ENCODE peak calls at places on chromosome 15, in nine cellular contexts. U is tibial nerve; W is cardiac muscle cell; P is spleen; C is heart right ventricle; S is breast epithelium; X is fibroblast of lung; Z is left ventricle myocardium inferior; Y is CD8-positive, alpha-beta T cell. D is an unnamed sample. For H3K27me3 and H3K9me3, the result is how much of the 10 kb centered on the place peaks cover.

GRCh38 chr15:92097473-92098178 is 244.1 kb downstream of the SLCO3A1 start:
- DNase-seq in U (no peak), W (peak), P (no peak), C (no peak), S (no peak), X (peak), Z (no peak), Y (no peak), D (peak)

GRCh38 chr15:78749831-78750230 is 61.4 kb downstream of the ADAMTS7 start:
- DNase-seq in U (no peak), W (no peak), P (peak), C (no peak), S (no peak), X (no peak), Z (no peak), Y (no peak), D (no peak)

GRCh38 chr15:37095197-37095992 is 5.0 kb downstream of the MEIS2 start:
- DNase-seq in U (no peak), W (no peak), P (peak), C (peak), S (no peak), X (no peak), Z (peak), Y (no peak), D (no peak)

GRCh38 chr15:81061490-81062235 is 60.9 kb downstream of the TLNRD1 start:
- DNase-seq in U (no peak), W (no peak), P (no peak), C (no peak), S (no peak), X (peak), Z (no peak), Y (no peak), D (no peak)

GRCh38 chr15:63969652-63970421 is 76.4 kb downstream of the DAPK2 start:
- DNase-seq in U (no peak), W (no peak), P (peak), C (no peak), S (no peak), X (no peak), Z (no peak), Y (no peak), D (no peak)

GRCh38 chr15:90595760-90596155 is 66.0 kb downstream of the CRTC3 start:
- DNase-seq in U (no peak), W (no peak), P (peak), C (no peak), S (no peak), X (no peak), Z (no peak), Y (no peak), D (no peak)

GRCh38 chr15:55907797-55908196 is 85.6 kb downstream of the NEDD4 start:
- DNase-seq in U (no peak), W (peak), P (no peak), C (no peak), S (no peak), X (peak), Z (no peak), Y (no peak), D (no peak)

GRCh38 chr15:63439536-63440264 is 58.1 kb upstream of the CA12 start:
- DNase-seq in U (no peak), W (no peak), P (no peak), C (no peak), S (no peak), X (peak), Z (no peak), Y (no peak), D (no peak)

GRCh38 chr15:80550910-80551265 is 144.2 kb upstream of the ABHD17C start:
- DNase-seq in U (no peak), W (peak), P (no peak), C (no peak), S (no peak), X (peak), Z (no peak), Y (no peak), D (no peak)

GRCh38 chr15:57158589-57158988 is 217.7 kb upstream of the CGNL1 start:
- DNase-seq in U (no peak), W (peak), P (no peak), C (no peak), S (no peak), X (peak), Z (no peak), Y (no peak), D (no peak)

GRCh38 chr15:30001592-30001991 is 81.2 kb upstream of the GOLGA8J start:
- DNase-seq in U (peak), W (no peak), P (no peak), C (no peak), S (no peak), X (no peak), Z (no peak), Y (no peak), D (no peak)

GRCh38 chr15:76338555-76339301 is 2.2 kb downstream of the ISL2 start:
- DNase-seq in U (no peak), W (no peak), P (no peak), C (no peak), S (no peak), X (no peak), Z (no peak), Y (no peak), D (no peak)

GRCh38 chr15:66251065-66251789 is 2.3 kb downstream of the MEGF11 start:
- DNase-seq in U (no peak), W (no peak), P (no peak), C (no peak), S (no peak), X (no peak), Z (no peak), Y (no peak), D (no peak)

GRCh38 chr15:72591361-72591760 is 63.1 kb upstream of the GOLGA6B start:
- DNase-seq in U (no peak), W (peak), P (no peak), C (no peak), S (no peak), X (peak), Z (no peak), Y (no peak), D (no peak)

GRCh38 chr15:40549894-40550293 is 14.9 kb downstream of the CCDC32 start:
- DNase-seq in U (no peak), W (no peak), P (no peak), C (peak), S (no peak), X (no peak), Z (peak), Y (no peak), D (no peak)

GRCh38 chr15:74062671-74063070 is 19.7 kb downstream of the GOLGA6A start:
- DNase-seq in U (no peak), W (no peak), P (peak), C (no peak), S (no peak), X (no peak), Z (no peak), Y (no peak), D (no peak)

GRCh38 chr15:74062236-74062635 is 20.1 kb downstream of the GOLGA6A start:
- DNase-seq in U (no peak), W (no peak), P (peak), C (no peak), S (no peak), X (no peak), Z (no peak), Y (no peak), D (no peak)

GRCh38 chr15:74055804-74056203 is 26.5 kb downstream of the GOLGA6A start:
- DNase-seq in U (no peak), W (no peak), P (no peak), C (no peak), S (no peak), X (no peak), Z (no peak), Y (no peak), D (no peak)

GRCh38 chr15:74060251-74060650 is 22.1 kb downstream of the GOLGA6A start:
- DNase-seq in U (no peak), W (no peak), P (peak), C (no peak), S (no peak), X (no peak), Z (no peak), Y (no peak), D (no peak)
- H3K27me3 ChIP-seq in U (under half), W (under half), P (under half), C (under half), S (under half), X (under half), Z (under half), Y (under half), D (under half)

GRCh38 chr15:48650931-48651330 is 5.4 kb upstream of the FBN1 start:
- DNase-seq in U (no peak), W (no peak), P (no peak), C (no peak), S (no peak), X (no peak), Z (no peak), Y (no peak), D (no peak)

GRCh38 chr15:48646364-48646763 is 855 bp upstream of the FBN1 start:
- DNase-seq in U (no peak), W (no peak), P (no peak), C (no peak), S (no peak), X (no peak), Z (no peak), Y (no peak), D (no peak)

GRCh38 chr15:48645558-48646330 is at the start of gene FBN1:
- DNase-seq in U (peak), W (peak), P (peak), C (peak), S (peak), X (peak), Z (peak), Y (no peak), D (no peak)

GRCh38 chr15:48644827-48645557 is 517 bp downstream of the FBN1 start:
- DNase-seq in U (no peak), W (peak), P (peak), C (peak), S (no peak), X (peak), Z (peak), Y (no peak), D (no peak)

DNA sequence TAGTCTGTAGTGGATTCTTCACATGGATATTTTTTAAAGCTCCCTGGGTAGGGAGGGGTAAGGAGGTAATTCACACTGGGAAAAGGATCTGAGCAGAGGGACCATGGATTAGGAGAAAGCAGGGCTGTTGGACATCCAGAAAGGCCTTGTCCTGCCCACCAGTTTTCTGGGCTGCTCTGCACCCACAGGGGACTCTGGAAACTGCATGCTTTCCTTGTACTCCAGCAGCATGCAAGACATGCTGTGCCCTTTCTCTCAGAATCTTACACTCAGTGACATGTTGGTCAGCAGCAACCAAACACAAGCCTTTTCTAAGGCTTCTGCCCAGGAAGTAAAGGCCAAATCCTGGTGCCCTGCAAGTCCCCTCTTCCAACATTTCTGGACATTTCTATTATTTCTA is 2.5 kb upstream of the FBN1 start:
- DNase-seq in U (no peak), W (peak), P (no peak), C (no peak), S (no peak), X (peak), Z (no peak), Y (no peak), D (no peak)
- TF ChIP-seq CTCF in U (peak), W (peak), P (no peak), C (peak), S (no peak), X (peak), Z (peak), Y (no peak), D (no peak)

DNA sequence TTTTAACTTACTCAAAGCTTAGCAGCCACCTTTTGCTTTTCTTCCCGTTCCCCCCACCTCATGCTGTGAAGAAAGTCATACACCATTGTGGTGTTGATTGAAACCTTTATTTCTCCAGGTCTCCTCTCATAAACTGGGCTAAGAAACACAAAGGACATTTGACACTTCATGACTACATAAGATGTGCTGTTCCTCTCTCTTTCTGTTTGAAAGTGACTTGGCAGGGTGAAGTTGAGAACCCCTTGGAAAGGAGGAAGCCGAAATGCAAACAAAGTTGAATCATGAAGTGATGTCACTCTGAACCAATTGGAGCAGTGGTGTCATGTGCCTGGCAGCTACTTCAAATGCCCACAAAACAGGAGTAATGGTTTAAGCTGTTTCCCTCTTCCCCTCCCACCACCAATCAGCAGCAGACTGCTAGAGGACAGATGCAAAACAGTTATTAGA is 174.7 kb downstream of the IGF1R start:
- DNase-seq in U (no peak), W (peak), P (no peak), C (no peak), S (no peak), X (peak), Z (no peak), Y (no peak), D (no peak)
- H3K9me3 ChIP-seq in U (under half), W (under half), P (under half), C (under half), S (under half), X (under half), Z (under half), Y (under half), D (under half)

DNA sequence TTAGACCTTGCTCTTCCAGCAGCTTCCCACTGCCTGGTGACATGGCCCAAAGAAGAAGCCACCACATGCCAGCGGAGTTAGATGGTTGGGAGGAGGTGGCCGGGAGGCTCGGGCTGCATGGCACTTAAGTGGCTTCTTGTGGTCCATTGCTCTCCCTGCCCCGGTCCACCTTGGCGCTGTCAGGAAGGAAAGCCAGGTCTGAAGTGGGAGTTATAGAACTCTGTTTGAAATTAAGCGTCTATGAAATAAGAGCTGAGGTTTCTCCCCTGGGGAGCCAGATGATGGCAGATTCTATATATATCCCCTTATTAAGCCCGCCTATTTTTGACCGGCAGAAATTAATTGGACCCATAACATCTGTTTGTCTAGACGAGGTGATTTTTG is 61.2 kb downstream of the ITGA11 start:
- DNase-seq in U (no peak), W (no peak), P (no peak), C (no peak), S (no peak), X (no peak), Z (no peak), Y (no peak), D (no peak)
- H3K27me3 ChIP-seq in U (under half), W (under half), P (under half), C (under half), S (under half), X (under half), Z (under half), Y (under half), D (under half)

DNA sequence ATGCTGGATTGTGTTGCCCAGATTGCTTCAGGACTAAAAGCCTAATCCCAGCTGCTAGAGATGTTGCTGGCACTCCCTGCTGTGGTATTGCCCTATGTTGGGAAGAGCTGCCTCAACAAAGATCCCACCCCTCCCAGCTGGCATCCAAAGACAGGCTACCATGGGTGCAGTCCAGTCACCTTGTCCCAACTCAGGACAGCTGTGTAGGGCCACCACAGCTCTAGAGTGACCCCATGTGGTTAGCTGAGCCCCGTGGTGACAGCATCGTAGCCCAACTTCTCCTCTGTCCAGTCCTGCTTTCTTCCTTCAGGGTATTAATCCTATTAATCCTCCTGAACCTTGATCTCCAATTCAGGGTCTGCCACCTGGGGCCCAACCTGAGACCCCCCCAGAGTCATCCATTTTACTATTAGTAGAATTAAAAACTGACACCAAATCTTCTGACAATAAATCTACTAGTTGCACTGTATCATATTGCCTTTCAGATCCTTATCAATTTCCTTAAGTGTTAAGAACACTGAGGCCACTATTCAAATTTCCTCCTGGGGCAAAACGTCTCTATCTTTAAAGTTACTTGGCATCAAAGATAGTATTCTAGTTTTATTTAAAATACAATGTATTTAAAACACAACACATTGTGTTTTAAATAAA is 83.5 kb downstream of the AQP9 start:
- DNase-seq in U (no peak), W (peak), P (no peak), C (no peak), S (no peak), X (no peak), Z (no peak), Y (no peak), D (no peak)
- TF ChIP-seq CTCF in U (no peak), W (peak), P (peak), C (peak), S (no peak), X (peak), Z (peak), Y (no peak), D (no peak)

GRCh38 chr15:95653361-95653805 is 677.1 kb upstream of the NR2F2 start:
- DNase-seq in U (no peak), W (no peak), P (no peak), C (no peak), S (no peak), X (no peak), Z (no peak), Y (no peak), D (no peak)
- H3K9me3 ChIP-seq in U (under half), W (under half), P (under half), C (under half), S (under half), X (under half), Z (under half), Y (under half), D (under half)

DNA sequence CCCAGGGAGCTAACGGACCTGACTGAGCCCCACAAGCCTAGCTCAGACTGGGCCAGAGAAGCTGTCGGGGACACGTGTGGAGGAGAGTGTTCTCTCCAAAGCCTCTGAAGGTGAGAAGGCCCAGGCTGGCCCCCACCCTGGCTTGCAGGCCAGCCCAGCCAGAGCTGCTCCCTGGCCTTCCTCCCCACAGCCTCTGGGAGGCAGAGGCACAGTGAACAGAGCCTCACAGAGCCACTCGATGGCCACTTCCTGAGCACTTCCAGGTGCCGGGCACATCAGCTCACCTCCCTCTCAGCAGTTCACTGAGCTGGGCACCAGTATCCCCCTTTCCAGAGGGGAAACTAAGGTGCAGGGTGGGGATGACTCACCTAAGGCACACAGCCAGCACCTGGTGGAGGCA is 109.4 kb upstream of the LINGO1 start:
- DNase-seq in U (no peak), W (no peak), P (no peak), C (no peak), S (no peak), X (no peak), Z (no peak), Y (no peak), D (no peak)
- H3K27me3 ChIP-seq in U (under half), W (under half), P (half or more), C (half or more), S (under half), X (under half), Z (half or more), Y (under half), D (under half)